ENCODE peak calls at places on chromosome 22, in seven cellular contexts. E is body of pancreas; L is aorta; X is HTR-8/SVneo; O is stimulated activated CD8-positive, alpha-beta memory T cell treated with anti-CD3 and anti-CD28 coated beads, Interleukin-7, amount 100 ng/mL, for 4 hours; H is substantia nigra; G is left cardiac atrium. V is an unnamed sample.

GRCh38 chr22:36180038-36180880 is 19.7 kb upstream of the APOL3 start:
- DNase-seq in E (peak), L (peak), X (peak), O (peak), H (peak), G (peak), V (peak)

GRCh38 chr22:38706101-38706884 is 549 bp downstream of the GTPBP1 start:
- DNase-seq in E (peak), L (peak), X (no peak), O (peak), H (peak), G (peak), V (no peak)

GRCh38 chr22:22591348-22592299 is 32.6 kb upstream of the PRAME start:
- DNase-seq in E (no peak), L (no peak), X (no peak), O (no peak), H (no peak), G (no peak), V (no peak)

GRCh38 chr22:23467721-23468294 is 112.3 kb downstream of the IGLL1 start:
- DNase-seq in E (no peak), L (no peak), X (no peak), O (no peak), H (no peak), G (no peak), V (no peak)

GRCh38 chr22:42906605-42907338 is 49.7 kb upstream of the ARFGAP3 start:
- DNase-seq in E (no peak), L (no peak), X (no peak), O (no peak), H (no peak), G (peak), V (no peak)

GRCh38 chr22:21710156-21710555 is 25.4 kb downstream of the YPEL1 start:
- DNase-seq in E (no peak), L (no peak), X (no peak), O (no peak), H (no peak), G (no peak), V (no peak)

GRCh38 chr22:45952553-45952952 is 24.4 kb downstream of the WNT7B start:
- DNase-seq in E (no peak), L (no peak), X (no peak), O (no peak), H (no peak), G (no peak), V (no peak)

GRCh38 chr22:41654322-41654721 is 33.2 kb downstream of the XRCC6 start:
- DNase-seq in E (no peak), L (no peak), X (no peak), O (no peak), H (no peak), G (no peak), V (no peak)

GRCh38 chr22:29727248-29727551 is 7.4 kb downstream of the CABP7 start:
- DNase-seq in E (no peak), L (no peak), X (peak), O (no peak), H (peak), G (peak), V (peak)

GRCh38 chr22:19066531-19067271 is 55.5 kb downstream of the DGCR2 start:
- DNase-seq in E (no peak), L (no peak), X (peak), O (no peak), H (no peak), G (no peak), V (no peak)

GRCh38 chr22:49247194-49247924 is 580.3 kb downstream of the BRD1 start:
- DNase-seq in E (no peak), L (no peak), X (no peak), O (no peak), H (no peak), G (no peak), V (no peak)

GRCh38 chr22:49046546-49047305 is 780.9 kb downstream of the BRD1 start:
- DNase-seq in E (peak), L (peak), X (no peak), O (no peak), H (peak), G (peak), V (peak)

V was measured in nephron progenitor cell.